ENCODE peak calls at places on chromosomes 1 and 21, in five cellular contexts. N is cardiac septum, C is LoVo, I is head of caudate nucleus, J is non-pigmented ciliary epithelial cell. B is an unnamed sample.

GRCh38 chr1:204319027-204319426 is 40.7 kb downstream of the PLEKHA6 start:
- DNase-seq in J (no peak), N (no peak), C (no peak), I (peak; percentile 63), B (no peak)

GRCh38 chr1:53366901-53367502 is 39.1 kb upstream of the LRP8 start:
- DNase-seq in J (no peak), I (peak; percentile 2), N (peak; percentile 41), C (no peak), B (no peak)

GRCh38 chr1:226739696-226740065 is 599 bp upstream of the ITPKB start:
- DNase-seq in J (no peak), C (no peak), I (no peak), N (no peak), B (no peak)

GRCh38 chr1:36481091-36481490 is 1.6 kb downstream of the CSF3R start:
- DNase-seq in I (no peak), J (no peak), C (no peak), N (no peak), B (no peak)

GRCh38 chr21:37374026-37374425 is 7.5 kb downstream of the DYRK1A start:
- DNase-seq in C (no peak), I (no peak), J (no peak), N (no peak), B (no peak)

GRCh38 chr1:150708595-150708994 is 11.6 kb upstream of the GOLPH3L start:
- DNase-seq in N (no peak), C (no peak), J (no peak), I (no peak), B (no peak)

GRCh38 chr1:7616953-7617352 is 154.1 kb upstream of the VAMP3 start:
- DNase-seq in J (no peak), C (no peak), I (no peak), N (peak; percentile 83), B (no peak)

GRCh38 chr1:56864430-56864829 is 9.8 kb downstream of the C8A start:
- DNase-seq in N (no peak), C (no peak), J (no peak), I (no peak), B (no peak)

GRCh38 chr1:201020040-201020591 is 3.4 kb downstream of the KIF21B start:
- DNase-seq in N (no peak), I (no peak), J (no peak), C (peak; percentile 49), B (peak; percentile 33)

GRCh38 chr1:78370356-78370755 is 120.4 kb upstream of the PTGFR start:
- DNase-seq in J (no peak), N (no peak), C (no peak), I (no peak), B (no peak)

GRCh38 chr1:36161656-36162531 is 5.9 kb downstream of the MAP7D1 start:
- DNase-seq in I (no peak), J (no peak), C (no peak), N (no peak), B (no peak)

GRCh38 chr1:19450811-19451564 is 34.4 kb downstream of the CAPZB start:
- DNase-seq in I (no peak), J (peak; percentile 91), C (peak; percentile 49), N (no peak), B (no peak)

GRCh38 chr1:3222042-3222692 is 153.2 kb downstream of the PRDM16 start:
- DNase-seq in N (no peak), C (no peak), J (no peak), I (no peak), B (peak; percentile 79)

GRCh38 chr1:67018574-67018973 is 35.4 kb downstream of the SLC35D1 start:
- DNase-seq in C (no peak), I (no peak), J (no peak), N (no peak), B (no peak)